ENCODE peak calls at places on chromosomes 6 and 20, in five cellular contexts. One of them, this sample, is unnamed.

GRCh38 chr6:136508701-136509387 is 41.4 kb downstream of the MAP7 start:
- DNase-seq in NCI-H1048: no peak
- DNase-seq in HepG2: no peak
- DNase-seq in NCI-H460: no peak
- DNase-seq in activated CD8-positive, alpha-beta memory T cell treated with anti-CD3 and anti-CD28 coated beads, Interleukin-2, amount 10 ng/mL, durations not matched to agents 7 days and 5 days: no peak
- DNase-seq in this sample: no peak

GRCh38 chr20:59001449-59002171 is 5.4 kb downstream of the CTSZ start:
- DNase-seq in activated CD8-positive, alpha-beta memory T cell treated with anti-CD3 and anti-CD28 coated beads, Interleukin-2, amount 10 ng/mL, durations not matched to agents 7 days and 5 days: no peak
- DNase-seq in NCI-H460: no peak
- DNase-seq in NCI-H1048: no peak
- DNase-seq in HepG2: no peak
- DNase-seq in this sample: no peak

GRCh38 chr20:11001767-11002540 is 328.2 kb upstream of the JAG1 start:
- DNase-seq in NCI-H1048: no peak
- DNase-seq in activated CD8-positive, alpha-beta memory T cell treated with anti-CD3 and anti-CD28 coated beads, Interleukin-2, amount 10 ng/mL, durations not matched to agents 7 days and 5 days: no peak
- DNase-seq in NCI-H460: peak; percentile 77
- DNase-seq in HepG2: peak; percentile 74
- DNase-seq in this sample: no peak

GRCh38 chr20:4091332-4092135 is 76.2 kb upstream of the RNF24 start:
- DNase-seq in activated CD8-positive, alpha-beta memory T cell treated with anti-CD3 and anti-CD28 coated beads, Interleukin-2, amount 10 ng/mL, durations not matched to agents 7 days and 5 days: peak; percentile 57
- DNase-seq in HepG2: peak; percentile 67
- DNase-seq in NCI-H460: peak; percentile 62
- DNase-seq in NCI-H1048: no peak
- DNase-seq in this sample: peak; percentile 94

GRCh38 chr20:31788578-31788977 is 30.6 kb upstream of the MYLK2 start:
- DNase-seq in NCI-H460: no peak
- DNase-seq in HepG2: no peak
- DNase-seq in NCI-H1048: no peak
- DNase-seq in activated CD8-positive, alpha-beta memory T cell treated with anti-CD3 and anti-CD28 coated beads, Interleukin-2, amount 10 ng/mL, durations not matched to agents 7 days and 5 days: no peak
- DNase-seq in this sample: no peak

GRCh38 chr20:39829255-39829654 is 859.8 kb downstream of the MAFB start:
- DNase-seq in HepG2: no peak
- DNase-seq in activated CD8-positive, alpha-beta memory T cell treated with anti-CD3 and anti-CD28 coated beads, Interleukin-2, amount 10 ng/mL, durations not matched to agents 7 days and 5 days: no peak
- DNase-seq in NCI-H460: no peak
- DNase-seq in NCI-H1048: no peak
- DNase-seq in this sample: peak; percentile 1

GRCh38 chr6:137846772-137847313 is 20.2 kb upstream of the TNFAIP3 start:
- DNase-seq in NCI-H1048: no peak
- DNase-seq in HepG2: no peak
- DNase-seq in NCI-H460: no peak
- DNase-seq in activated CD8-positive, alpha-beta memory T cell treated with anti-CD3 and anti-CD28 coated beads, Interleukin-2, amount 10 ng/mL, durations not matched to agents 7 days and 5 days: no peak
- DNase-seq in this sample: no peak

GRCh38 chr6:147117009-147117408 is 87.2 kb upstream of the STXBP5 start:
- DNase-seq in HepG2: no peak
- DNase-seq in NCI-H1048: no peak
- DNase-seq in activated CD8-positive, alpha-beta memory T cell treated with anti-CD3 and anti-CD28 coated beads, Interleukin-2, amount 10 ng/mL, durations not matched to agents 7 days and 5 days: no peak
- DNase-seq in NCI-H460: no peak
- DNase-seq in this sample: no peak

GRCh38 chr6:137926207-137926731 is 59.2 kb downstream of the TNFAIP3 start:
- DNase-seq in NCI-H460: no peak
- DNase-seq in activated CD8-positive, alpha-beta memory T cell treated with anti-CD3 and anti-CD28 coated beads, Interleukin-2, amount 10 ng/mL, durations not matched to agents 7 days and 5 days: no peak
- DNase-seq in HepG2: no peak
- DNase-seq in NCI-H1048: no peak
- DNase-seq in this sample: no peak

GRCh38 chr6:5752282-5752681 is 254.4 kb downstream of the NRN1 start:
- DNase-seq in NCI-H1048: no peak
- DNase-seq in activated CD8-positive, alpha-beta memory T cell treated with anti-CD3 and anti-CD28 coated beads, Interleukin-2, amount 10 ng/mL, durations not matched to agents 7 days and 5 days: no peak
- DNase-seq in HepG2: no peak
- DNase-seq in NCI-H460: peak; percentile 60
- DNase-seq in this sample: no peak

GRCh38 chr20:1907586-1907985 is 12.4 kb downstream of the SIRPA start:
- DNase-seq in NCI-H460: no peak
- DNase-seq in NCI-H1048: no peak
- DNase-seq in activated CD8-positive, alpha-beta memory T cell treated with anti-CD3 and anti-CD28 coated beads, Interleukin-2, amount 10 ng/mL, durations not matched to agents 7 days and 5 days: no peak
- DNase-seq in HepG2: no peak
- DNase-seq in this sample: no peak

GRCh38 chr6:170067257-170067656 is 223.6 kb downstream of the DLL1 start:
- DNase-seq in NCI-H1048: no peak
- DNase-seq in activated CD8-positive, alpha-beta memory T cell treated with anti-CD3 and anti-CD28 coated beads, Interleukin-2, amount 10 ng/mL, durations not matched to agents 7 days and 5 days: no peak
- DNase-seq in HepG2: no peak
- DNase-seq in NCI-H460: no peak
- DNase-seq in this sample: no peak

GRCh38 chr6:13573669-13574110 is 711 bp upstream of the SIRT5 start:
- DNase-seq in NCI-H460: peak; percentile 13
- DNase-seq in HepG2: peak; percentile 29
- DNase-seq in NCI-H1048: no peak
- DNase-seq in activated CD8-positive, alpha-beta memory T cell treated with anti-CD3 and anti-CD28 coated beads, Interleukin-2, amount 10 ng/mL, durations not matched to agents 7 days and 5 days: peak; percentile 57
- DNase-seq in this sample: peak; percentile 14

GRCh38 chr6:79373246-79373645 is 138.8 kb upstream of the HMGN3 start:
- DNase-seq in activated CD8-positive, alpha-beta memory T cell treated with anti-CD3 and anti-CD28 coated beads, Interleukin-2, amount 10 ng/mL, durations not matched to agents 7 days and 5 days: no peak
- DNase-seq in NCI-H1048: no peak
- DNase-seq in HepG2: no peak
- DNase-seq in NCI-H460: no peak
- DNase-seq in this sample: no peak

GRCh38 chr6:139708342-139709199 is 334.1 kb upstream of the CITED2 start:
- DNase-seq in HepG2: peak; percentile 67
- DNase-seq in NCI-H1048: no peak
- DNase-seq in NCI-H460: peak; percentile 11
- DNase-seq in activated CD8-positive, alpha-beta memory T cell treated with anti-CD3 and anti-CD28 coated beads, Interleukin-2, amount 10 ng/mL, durations not matched to agents 7 days and 5 days: no peak
- DNase-seq in this sample: peak; percentile 71

GRCh38 chr20:63539092-63539430 is 1.9 kb upstream of the PTK6 start:
- DNase-seq in activated CD8-positive, alpha-beta memory T cell treated with anti-CD3 and anti-CD28 coated beads, Interleukin-2, amount 10 ng/mL, durations not matched to agents 7 days and 5 days: no peak
- DNase-seq in HepG2: no peak
- DNase-seq in NCI-H1048: no peak
- DNase-seq in NCI-H460: no peak
- DNase-seq in this sample: no peak

GRCh38 chr20:63061701-63062100 is 54.9 kb upstream of the BHLHE23 start:
- DNase-seq in NCI-H460: no peak
- DNase-seq in activated CD8-positive, alpha-beta memory T cell treated with anti-CD3 and anti-CD28 coated beads, Interleukin-2, amount 10 ng/mL, durations not matched to agents 7 days and 5 days: no peak
- DNase-seq in NCI-H1048: no peak
- DNase-seq in HepG2: no peak
- DNase-seq in this sample: no peak

GRCh38 chr6:134903448-134903847 is 46.5 kb downstream of the ALDH8A1 start:
- DNase-seq in NCI-H460: no peak
- DNase-seq in HepG2: no peak
- DNase-seq in NCI-H1048: no peak
- DNase-seq in activated CD8-positive, alpha-beta memory T cell treated with anti-CD3 and anti-CD28 coated beads, Interleukin-2, amount 10 ng/mL, durations not matched to agents 7 days and 5 days: no peak
- DNase-seq in this sample: no peak

GRCh38 chr20:48404598-48404997 is 423.2 kb downstream of the PREX1 start:
- DNase-seq in NCI-H1048: no peak
- DNase-seq in NCI-H460: no peak
- DNase-seq in activated CD8-positive, alpha-beta memory T cell treated with anti-CD3 and anti-CD28 coated beads, Interleukin-2, amount 10 ng/mL, durations not matched to agents 7 days and 5 days: no peak
- DNase-seq in HepG2: peak; percentile 45
- DNase-seq in this sample: no peak

GRCh38 chr20:63538204-63539091 is 1.3 kb upstream of the PTK6 start:
- DNase-seq in NCI-H460: peak; percentile 46
- DNase-seq in activated CD8-positive, alpha-beta memory T cell treated with anti-CD3 and anti-CD28 coated beads, Interleukin-2, amount 10 ng/mL, durations not matched to agents 7 days and 5 days: no peak
- DNase-seq in HepG2: peak; percentile 67
- DNase-seq in NCI-H1048: no peak
- DNase-seq in this sample: peak; percentile 100

GRCh38 chr6:126540161-126540560 is 200.2 kb downstream of the CENPW start:
- DNase-seq in NCI-H460: no peak
- DNase-seq in HepG2: no peak
- DNase-seq in NCI-H1048: no peak
- DNase-seq in activated CD8-positive, alpha-beta memory T cell treated with anti-CD3 and anti-CD28 coated beads, Interleukin-2, amount 10 ng/mL, durations not matched to agents 7 days and 5 days: no peak
- DNase-seq in this sample: no peak

GRCh38 chr6:3390698-3391097 is 66.2 kb downstream of the SLC22A23 start:
- DNase-seq in HepG2: no peak
- DNase-seq in NCI-H1048: no peak
- DNase-seq in activated CD8-positive, alpha-beta memory T cell treated with anti-CD3 and anti-CD28 coated beads, Interleukin-2, amount 10 ng/mL, durations not matched to agents 7 days and 5 days: no peak
- DNase-seq in NCI-H460: peak; percentile 71
- DNase-seq in this sample: no peak